ENCODE peak calls at places on chromosomes 2 and 18, in ten cellular contexts. H, N, R, L, I, B, J, Q, X and Z are unnamed samples.

GRCh38 chr2:60553992-60554648 is 666 bp upstream of the BCL11A start:
- DNase-seq in X (peak), B (peak), L (no peak), N (peak), R (peak), H (no peak), Q (peak), I (no peak), J (peak), Z (peak)

GRCh38 chr2:198315791-198316190 is 511.4 kb downstream of the PLCL1 start:
- DNase-seq in R (no peak), H (no peak), Q (no peak), B (no peak), X (no peak), L (no peak), N (no peak), I (no peak), J (no peak), Z (no peak)

GRCh38 chr2:138757376-138757775 is 22.8 kb downstream of the NXPH2 start:
- DNase-seq in H (no peak), I (no peak), R (no peak), X (no peak), N (no peak), Q (no peak), B (no peak), L (no peak), J (no peak), Z (no peak)

GRCh38 chr2:11710632-11711381 is 35.6 kb upstream of the LPIN1 start:
- DNase-seq in X (no peak), B (no peak), L (no peak), H (no peak), R (peak), I (peak), N (no peak), Q (no peak), J (no peak), Z (no peak)

GRCh38 chr2:72367530-72368225 is 220.0 kb upstream of the CYP26B1 start:
- DNase-seq in N (peak), J (no peak), I (peak), Q (no peak), B (peak), X (no peak), L (no peak), H (peak), R (peak), Z (peak)

GRCh38 chr2:62455957-62456692 is 49.9 kb downstream of the TMEM17 start:
- DNase-seq in L (no peak), J (no peak), R (no peak), Q (no peak), X (no peak), N (no peak), H (no peak), I (no peak), B (no peak), Z (no peak)

GRCh38 chr18:45636110-45636509 is 20.8 kb downstream of the SLC14A2 start:
- DNase-seq in B (no peak), Q (no peak), H (no peak), J (no peak), N (no peak), I (no peak), X (no peak), R (no peak), L (no peak), Z (no peak)

GRCh38 chr2:223930002-223930976 is 14.8 kb downstream of the WDFY1 start:
- DNase-seq in H (peak), R (no peak), B (no peak), J (peak), L (peak), X (no peak), Q (no peak), I (peak), N (peak), Z (peak)

GRCh38 chr18:79519751-79520472 is 124.2 kb downstream of the NFATC1 start:
- DNase-seq in N (no peak), B (no peak), J (peak), Q (peak), I (no peak), R (no peak), L (no peak), H (peak), X (no peak), Z (no peak)

GRCh38 chr2:96888082-96889011 is 18.5 kb upstream of the SEMA4C start:
- DNase-seq in X (no peak), N (peak), I (peak), J (no peak), Q (no peak), L (peak), B (peak), R (no peak), H (no peak), Z (no peak)

GRCh38 chr2:33340265-33340664 is 136.2 kb upstream of the RASGRP3 start:
- DNase-seq in R (peak), X (peak), B (no peak), L (peak), J (peak), N (no peak), Q (peak), H (no peak), I (no peak), Z (peak)

GRCh38 chr18:12327510-12328178 is 19.6 kb downstream of the TUBB6 start:
- DNase-seq in N (peak), I (peak), H (peak), L (peak), J (peak), B (peak), X (peak), Q (peak), R (peak), Z (peak)

GRCh38 chr2:1010373-1011017 is 59.8 kb downstream of the SNTG2 start:
- DNase-seq in B (no peak), N (no peak), X (no peak), I (no peak), Q (no peak), R (no peak), H (no peak), J (no peak), L (no peak), Z (no peak)

GRCh38 chr18:48802543-48803428 is 148.0 kb downstream of the SMAD7 start:
- DNase-seq in I (peak), J (peak), H (no peak), L (peak), R (no peak), B (no peak), Q (no peak), X (peak), N (peak), Z (peak)

GRCh38 chr2:211455225-211455841 is 898.9 kb downstream of the CPS1 start:
- DNase-seq in L (no peak), H (peak), B (no peak), R (peak), J (no peak), X (no peak), Q (no peak), I (peak), N (peak), Z (no peak)

GRCh38 chr18:11955299-11956029 is 25.8 kb upstream of the IMPA2 start:
- DNase-seq in I (no peak), H (peak), J (no peak), R (peak), B (no peak), N (peak), Q (no peak), X (no peak), L (peak), Z (no peak)

GRCh38 chr2:226048625-226049024 is 649.1 kb downstream of the NYAP2 start:
- DNase-seq in L (no peak), H (peak), I (no peak), X (no peak), B (no peak), Q (no peak), J (no peak), R (peak), N (no peak), Z (no peak)

GRCh38 chr18:73881396-73881795 is 266.2 kb downstream of the FBXO15 start:
- DNase-seq in X (no peak), I (no peak), L (no peak), H (no peak), N (no peak), R (no peak), J (no peak), Q (no peak), B (no peak), Z (no peak)

DNA sequence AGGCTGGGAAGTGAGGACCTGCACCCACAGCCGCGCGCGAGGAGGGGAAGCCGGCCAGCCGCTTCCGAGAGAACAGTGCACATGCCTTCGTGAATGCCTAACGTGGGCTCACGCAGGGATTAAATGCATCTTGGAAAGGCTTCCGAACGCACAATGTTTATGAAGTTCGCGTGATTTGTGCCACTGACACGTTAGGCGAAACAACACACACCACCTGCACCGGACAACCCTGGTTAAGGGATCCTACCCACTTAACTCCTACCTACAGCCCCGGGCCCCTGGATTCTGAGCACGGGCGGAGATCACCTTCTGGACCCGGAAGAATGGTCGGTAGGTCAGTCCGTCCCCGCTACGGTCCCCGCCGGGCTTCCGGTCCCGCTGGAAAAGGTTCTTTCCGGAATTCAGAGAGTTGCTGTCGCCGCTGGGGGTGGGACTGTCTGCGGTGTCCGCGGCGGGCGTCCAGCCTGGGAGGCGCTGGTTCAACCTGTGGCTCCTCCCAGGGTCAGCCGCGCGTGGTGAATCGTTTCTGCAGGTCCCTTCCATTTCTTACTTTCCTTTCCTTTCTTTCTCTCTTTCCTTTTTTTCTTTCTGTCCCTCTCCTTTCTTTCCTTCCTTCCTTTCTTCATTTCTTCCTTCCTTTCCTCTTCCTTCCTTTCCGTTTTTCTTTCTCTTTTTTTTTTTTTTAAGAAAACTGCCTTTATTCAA is at the start of gene MTIF2:
- DNase-seq in R (peak), B (peak), Q (peak), L (peak), J (peak), I (peak), N (peak), H (peak), X (peak), Z (peak)
- TF ChIP-seq POLR2A in R (peak), B (peak), Q (peak), L (peak), J (peak), I (no peak), N (no peak), H (peak), X (peak), Z (peak)

GRCh38 chr18:23587220-23587642 is 925 bp upstream of the NPC1 start:
- DNase-seq in Q (no peak), B (no peak), X (no peak), I (no peak), J (peak), L (no peak), H (no peak), N (no peak), R (no peak), Z (no peak)
- TF ChIP-seq CTCF in Q (no peak), B (no peak), X (no peak), I (peak), J (no peak), L (no peak), H (no peak), N (no peak), R (no peak), Z (no peak)

DNA sequence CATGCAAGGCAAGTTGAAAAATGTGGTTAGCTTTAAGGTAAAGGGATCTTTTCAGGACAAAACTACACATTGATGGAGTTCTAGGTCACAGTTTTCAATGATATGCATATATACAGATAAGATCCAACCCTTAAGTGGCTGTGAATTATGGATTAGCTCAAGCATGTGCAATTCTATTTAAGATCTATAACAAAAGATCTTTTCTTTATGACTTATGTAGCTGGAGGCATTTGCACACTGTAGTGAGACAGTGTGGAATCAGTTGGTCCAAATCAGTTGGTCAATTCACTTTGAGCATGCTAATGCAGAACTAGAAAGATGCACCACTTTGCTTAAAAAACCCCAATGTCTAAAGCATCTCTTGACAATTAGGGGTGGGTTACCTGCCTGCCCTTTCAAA is 417.1 kb upstream of the ZEB2 start:
- DNase-seq in R (no peak), L (no peak), Q (no peak), I (no peak), N (no peak), H (no peak), X (no peak), B (no peak), J (no peak), Z (no peak)
- TF ChIP-seq POLR2A in R (no peak), L (no peak), Q (no peak), I (no peak), N (no peak), H (no peak), X (no peak), B (no peak), J (no peak), Z (no peak)

GRCh38 chr18:54916507-54916906 is 42.8 kb downstream of the CCDC68 start:
- DNase-seq in N (no peak), B (no peak), R (no peak), Q (no peak), J (no peak), X (no peak), I (no peak), H (no peak), L (no peak), Z (no peak)
- TF ChIP-seq CTCF in N (no peak), B (no peak), R (no peak), Q (no peak), J (no peak), X (no peak), I (no peak), H (no peak), L (no peak), Z (no peak)

DNA sequence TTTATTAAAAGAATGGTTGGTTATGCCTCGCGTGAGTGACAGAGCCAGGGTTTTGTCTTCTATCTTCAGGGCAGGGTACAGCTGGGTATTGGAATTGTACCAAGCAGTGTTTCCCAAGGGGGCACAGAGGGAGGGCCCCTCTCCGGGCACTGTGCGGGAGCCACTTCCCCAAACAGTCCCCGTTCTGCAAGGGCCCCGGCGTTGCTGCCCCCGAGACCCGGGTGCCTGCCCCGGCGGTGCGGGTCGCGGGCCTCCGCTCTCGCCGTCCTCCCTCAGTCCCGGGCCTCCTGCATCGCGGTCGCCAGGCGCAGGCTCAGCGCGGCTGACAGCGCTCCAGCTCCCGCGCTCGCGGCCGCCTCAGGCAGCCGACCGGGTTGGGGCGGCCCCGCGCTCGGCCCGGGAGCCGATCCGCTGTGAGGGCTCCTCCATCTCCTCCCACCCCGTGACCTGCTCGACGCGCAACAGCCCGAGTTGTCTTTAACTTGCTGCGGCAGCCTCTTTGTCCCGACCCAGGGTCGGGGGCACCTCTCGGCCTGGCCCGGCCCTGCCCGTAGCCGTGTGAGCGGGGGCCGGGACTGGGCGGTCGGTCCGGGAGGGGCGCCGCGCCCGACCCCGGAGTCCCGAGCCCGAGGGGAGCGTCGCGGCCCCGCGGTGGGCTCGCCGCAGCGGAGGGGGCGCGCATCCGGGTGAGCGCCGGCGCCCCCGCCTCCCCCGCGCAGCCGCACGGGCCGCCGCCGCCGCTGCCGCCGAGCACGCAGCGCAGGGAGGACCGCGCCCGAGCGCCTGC is 599 bp upstream of the GALNT1 start:
- DNase-seq in I (peak), J (peak), L (peak), R (peak), H (peak), B (peak), X (peak), N (peak), Q (peak), Z (peak)
- TF ChIP-seq POLR2A in I (no peak), J (no peak), L (no peak), R (no peak), H (no peak), B (peak), X (no peak), N (no peak), Q (no peak), Z (peak)

GRCh38 chr2:156064540-156064939 is 268.0 kb downstream of the NR4A2 start:
- DNase-seq in H (no peak), J (no peak), I (no peak), L (no peak), N (no peak), X (no peak), B (peak), Q (no peak), R (no peak), Z (no peak)

GRCh38 chr2:156065912-156066311 is 266.6 kb downstream of the NR4A2 start:
- DNase-seq in Q (no peak), N (no peak), L (no peak), H (no peak), I (no peak), B (no peak), J (no peak), X (no peak), R (no peak), Z (no peak)
- TF ChIP-seq CTCF in Q (peak), N (no peak), L (no peak), H (no peak), I (no peak), B (no peak), J (no peak), X (no peak), R (no peak), Z (peak)

GRCh38 chr18:63646916-63647315 is 2.9 kb upstream of the SERPINB4 start:
- DNase-seq in L (no peak), Q (no peak), B (no peak), R (no peak), I (no peak), N (no peak), X (no peak), H (no peak), J (no peak), Z (no peak)

DNA sequence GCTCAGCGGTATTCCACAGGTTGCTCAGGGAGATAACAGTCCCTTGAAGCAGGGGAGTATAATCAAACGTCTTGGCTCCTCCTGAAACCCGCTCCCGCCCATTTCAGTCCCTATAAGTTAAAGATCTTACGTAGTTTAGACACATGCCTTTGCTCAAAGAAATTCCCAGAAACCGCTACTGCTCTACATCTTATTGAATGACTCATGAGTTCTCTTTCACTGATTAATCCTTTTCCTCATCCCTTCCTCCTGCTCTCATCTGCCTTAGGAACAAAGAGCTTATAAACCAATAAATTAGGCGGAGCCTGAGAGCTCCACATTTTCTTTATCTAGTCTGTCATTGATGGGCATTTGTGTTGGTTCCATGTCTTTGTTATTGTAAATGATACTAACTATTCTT is 4.2 kb upstream of the SERPINB4 start:
- DNase-seq in Q (no peak), R (no peak), I (no peak), J (no peak), H (peak), B (no peak), N (no peak), X (no peak), L (no peak), Z (no peak)
- TF ChIP-seq POLR2A in Q (no peak), R (no peak), I (no peak), J (no peak), H (no peak), B (no peak), N (no peak), X (no peak), L (no peak), Z (no peak)

GRCh38 chr2:83071352-83071751 is 1387.7 kb downstream of the SUCLG1 start:
- DNase-seq in L (no peak), X (no peak), H (no peak), B (no peak), N (no peak), J (no peak), I (no peak), Q (no peak), R (no peak), Z (no peak)
- TF ChIP-seq CTCF in L (no peak), X (no peak), H (no peak), B (no peak), N (no peak), J (no peak), I (no peak), Q (no peak), R (no peak), Z (no peak)

GRCh38 chr2:12717191-12717987 is 653 bp downstream of the TRIB2 start:
- DNase-seq in B (peak), Q (peak), H (peak), J (peak), R (peak), X (peak), I (peak), L (peak), N (peak), Z (peak)
- TF ChIP-seq POLR2A in B (no peak), Q (no peak), H (no peak), J (no peak), R (no peak), X (no peak), I (no peak), L (no peak), N (no peak), Z (peak)